ENCODE peak calls at places on chromosomes 6 and 20, in ten cellular contexts. Q, S, U, J, T, L, H, R, E and K are unnamed samples.

GRCh38 chr20:6611911-6612614 is 155.4 kb upstream of the BMP2 start:
- DNase-seq in Q (no peak), S (no peak), U (no peak), J (no peak), T (no peak), L (no peak), H (no peak), R (no peak), E (no peak), K (no peak)

GRCh38 chr6:159012201-159012600 is 12.2 kb upstream of the RSPH3 start:
- DNase-seq in Q (no peak), S (no peak), U (no peak), J (no peak), T (no peak), L (no peak), H (no peak), R (no peak), E (no peak), K (no peak)

GRCh38 chr6:108735310-108735990 is 112.8 kb upstream of the ARMC2 start:
- DNase-seq in Q (no peak), S (peak), U (no peak), J (no peak), T (no peak), L (no peak), H (no peak), R (no peak), E (no peak), K (no peak)

GRCh38 chr6:87968435-87969278 is 79.0 kb upstream of the SPACA1 start:
- DNase-seq in Q (peak), S (no peak), U (no peak), J (no peak), T (peak), L (peak), H (no peak), R (peak), E (no peak), K (no peak)

GRCh38 chr6:68108243-68108835 is 526.7 kb upstream of the ADGRB3 start:
- DNase-seq in Q (no peak), S (no peak), U (no peak), J (no peak), T (no peak), L (no peak), H (no peak), R (no peak), E (no peak), K (no peak)

GRCh38 chr20:2700913-2701620 is 8.5 kb downstream of the EBF4 start:
- DNase-seq in Q (no peak), S (no peak), U (no peak), J (no peak), T (no peak), L (no peak), H (peak), R (no peak), E (no peak), K (no peak)

GRCh38 chr6:137493218-137494038 is 766 bp downstream of the OLIG3 start:
- DNase-seq in Q (no peak), S (no peak), U (no peak), J (no peak), T (no peak), L (no peak), H (no peak), R (peak), E (no peak), K (no peak)

GRCh38 chr6:38179794-38180430 is 360.4 kb downstream of the ZFAND3 start:
- DNase-seq in Q (no peak), S (peak), U (peak), J (no peak), T (no peak), L (no peak), H (no peak), R (no peak), E (no peak), K (no peak)

GRCh38 chr6:105382477-105382876 is 20.4 kb downstream of the PREP start:
- DNase-seq in Q (no peak), S (no peak), U (no peak), J (no peak), T (no peak), L (peak), H (no peak), R (no peak), E (no peak), K (no peak)

GRCh38 chr6:158050107-158050735 is 68.6 kb downstream of the SYNJ2 start:
- DNase-seq in Q (no peak), S (peak), U (no peak), J (no peak), T (no peak), L (no peak), H (no peak), R (no peak), E (no peak), K (no peak)

GRCh38 chr6:55448446-55448845 is 121.2 kb downstream of the GFRAL start:
- DNase-seq in Q (no peak), S (no peak), U (no peak), J (no peak), T (no peak), L (no peak), H (no peak), R (no peak), E (no peak), K (no peak)

GRCh38 chr6:38488876-38489275 is 150.9 kb downstream of the BTBD9 start:
- DNase-seq in Q (no peak), S (no peak), U (no peak), J (no peak), T (no peak), L (no peak), H (no peak), R (peak), E (no peak), K (no peak)

GRCh38 chr6:154096834-154097233 is 57.8 kb downstream of the OPRM1 start:
- DNase-seq in Q (no peak), S (no peak), U (no peak), J (no peak), T (no peak), L (no peak), H (no peak), R (no peak), E (no peak), K (no peak)

GRCh38 chr20:22411568-22412450 is 172.6 kb downstream of the FOXA2 start:
- DNase-seq in Q (no peak), S (no peak), U (peak), J (peak), T (peak), L (no peak), H (no peak), R (peak), E (no peak), K (no peak)

GRCh38 chr6:513961-514360 is 122.4 kb downstream of the IRF4 start:
- DNase-seq in Q (no peak), S (no peak), U (no peak), J (no peak), T (no peak), L (no peak), H (no peak), R (no peak), E (no peak), K (no peak)

GRCh38 chr6:36613200-36613995 is 19.2 kb downstream of the SRSF3 start:
- DNase-seq in Q (no peak), S (peak), U (no peak), J (no peak), T (no peak), L (no peak), H (no peak), R (no peak), E (no peak), K (no peak)

GRCh38 chr6:7543761-7544424 is 2.4 kb downstream of the DSP start:
- DNase-seq in Q (no peak), S (no peak), U (no peak), J (no peak), T (no peak), L (no peak), H (no peak), R (peak), E (no peak), K (no peak)

GRCh38 chr6:109406196-109406595 is 23.9 kb upstream of the CD164 start:
- DNase-seq in Q (no peak), S (no peak), U (no peak), J (no peak), T (no peak), L (no peak), H (no peak), R (no peak), E (no peak), K (no peak)

GRCh38 chr20:9255171-9255570 is 186.3 kb downstream of the PLCB4 start:
- DNase-seq in Q (no peak), S (no peak), U (no peak), J (no peak), T (no peak), L (no peak), H (no peak), R (no peak), E (no peak), K (no peak)

GRCh38 chr6:120077489-120077888 is 727.9 kb upstream of the MAN1A1 start:
- DNase-seq in Q (no peak), S (peak), U (no peak), J (no peak), T (no peak), L (no peak), H (no peak), R (peak), E (no peak), K (no peak)

GRCh38 chr6:93799226-93799625 is 379.9 kb upstream of the EPHA7 start:
- DNase-seq in Q (no peak), S (no peak), U (no peak), J (no peak), T (no peak), L (no peak), H (no peak), R (no peak), E (no peak), K (no peak)

GRCh38 chr6:121686611-121687023 is 251.2 kb downstream of the GJA1 start:
- DNase-seq in Q (no peak), S (no peak), U (no peak), J (no peak), T (no peak), L (no peak), H (no peak), R (no peak), E (no peak), K (no peak)

GRCh38 chr20:8946036-8946926 is 122.6 kb upstream of the PLCB4 start:
- DNase-seq in Q (no peak), S (no peak), U (no peak), J (no peak), T (no peak), L (no peak), H (no peak), R (no peak), E (no peak), K (no peak)

GRCh38 chr20:32062776-32063170 is 10.7 kb downstream of the HCK start:
- DNase-seq in Q (peak), S (peak), U (no peak), J (no peak), T (no peak), L (no peak), H (peak), R (no peak), E (peak), K (no peak)

GRCh38 chr20:51312480-51312783 is 230.1 kb downstream of the NFATC2 start:
- DNase-seq in Q (no peak), S (no peak), U (no peak), J (no peak), T (no peak), L (no peak), H (no peak), R (no peak), E (no peak), K (no peak)

GRCh38 chr6:158290659-158291058 is 21.6 kb upstream of the TULP4 start:
- DNase-seq in Q (peak), S (no peak), U (no peak), J (no peak), T (no peak), L (no peak), H (no peak), R (peak), E (no peak), K (no peak)

GRCh38 chr20:2984956-2985661 is 58.3 kb upstream of the GNRH2 start:
- DNase-seq in Q (no peak), S (no peak), U (no peak), J (no peak), T (no peak), L (peak), H (no peak), R (no peak), E (no peak), K (peak)

GRCh38 chr6:137234505-137234863 is 15.3 kb upstream of the IFNGR1 start:
- DNase-seq in Q (peak), S (no peak), U (no peak), J (no peak), T (no peak), L (no peak), H (no peak), R (no peak), E (no peak), K (no peak)

GRCh38 chr6:11064836-11065235 is 20.7 kb upstream of the ELOVL2 start:
- DNase-seq in Q (no peak), S (no peak), U (no peak), J (no peak), T (no peak), L (no peak), H (no peak), R (no peak), E (no peak), K (no peak)

GRCh38 chr20:17725094-17725835 is 25.5 kb downstream of the BANF2 start:
- DNase-seq in Q (no peak), S (no peak), U (no peak), J (no peak), T (no peak), L (no peak), H (peak), R (peak), E (no peak), K (no peak)

GRCh38 chr20:25695532-25696383 is 895 bp downstream of the ZNF337 start:
- DNase-seq in Q (peak), S (no peak), U (no peak), J (no peak), T (no peak), L (no peak), H (no peak), R (no peak), E (no peak), K (no peak)

GRCh38 chr6:165340532-165340931 is 31.1 kb upstream of the C6orf118 start:
- DNase-seq in Q (no peak), S (no peak), U (no peak), J (no peak), T (no peak), L (no peak), H (no peak), R (no peak), E (no peak), K (no peak)
- TF ChIP-seq POLR2A in Q (no peak), S (no peak), U (no peak), J (no peak), T (no peak), L (no peak), H (no peak), R (no peak), E (no peak), K (no peak)

DNA sequence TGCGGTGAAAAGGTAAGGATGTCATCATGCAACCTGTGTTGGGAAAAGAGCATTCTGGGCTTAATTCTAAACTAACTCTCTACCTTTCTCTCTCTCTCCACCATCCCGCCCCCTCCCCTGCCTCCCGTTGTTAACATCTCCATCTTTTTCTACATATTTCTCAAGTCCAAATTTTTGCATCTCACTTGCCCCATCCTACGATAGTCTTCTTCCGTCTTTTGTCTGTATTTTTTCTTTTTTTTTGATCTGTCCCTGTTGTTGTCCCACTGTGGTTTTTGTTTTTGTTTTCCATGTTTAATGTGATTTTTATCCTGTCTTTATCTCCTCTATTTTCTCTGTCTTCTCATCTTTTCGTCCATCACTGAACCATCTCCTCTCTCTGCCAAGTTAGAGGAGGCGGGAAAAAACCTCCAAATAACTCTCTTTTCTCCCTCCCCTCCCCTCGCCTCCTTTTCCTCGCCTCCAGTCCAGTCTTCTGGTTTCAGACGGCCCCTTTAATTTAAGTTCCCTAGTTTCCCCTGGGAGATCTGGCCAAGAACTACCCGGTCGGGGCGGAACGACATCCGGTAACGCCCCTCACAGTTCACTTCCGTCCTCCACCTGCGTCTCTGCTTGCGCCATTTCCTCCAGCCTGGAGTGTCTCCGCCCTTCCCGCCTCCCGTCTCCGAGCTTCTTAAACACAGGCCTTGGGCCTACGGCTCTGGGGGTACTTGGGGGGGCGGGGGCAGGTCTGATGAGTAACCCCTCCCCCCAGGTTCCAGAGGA is at the start of gene NFKBIL1:
- DNase-seq in Q (peak), S (peak), U (peak), J (peak), T (peak), L (peak), H (peak), R (peak), E (peak), K (peak)
- TF ChIP-seq POLR2A in Q (peak), S (no peak), U (peak), J (peak), T (no peak), L (peak), H (no peak), R (peak), E (peak), K (peak)

GRCh38 chr20:50309280-50309763 is 118.7 kb downstream of the CEBPB start:
- DNase-seq in Q (no peak), S (no peak), U (peak), J (no peak), T (no peak), L (no peak), H (no peak), R (no peak), E (no peak), K (no peak)
- TF ChIP-seq POLR2A in Q (no peak), S (no peak), U (no peak), J (no peak), T (no peak), L (no peak), H (no peak), R (no peak), E (no peak), K (no peak)

GRCh38 chr20:10671850-10672578 is 1.8 kb downstream of the JAG1 start:
- DNase-seq in Q (peak), S (peak), U (peak), J (peak), T (no peak), L (peak), H (peak), R (peak), E (peak), K (peak)
- TF ChIP-seq POLR2A in Q (peak), S (no peak), U (no peak), J (no peak), T (no peak), L (peak), H (no peak), R (peak), E (no peak), K (peak)

DNA sequence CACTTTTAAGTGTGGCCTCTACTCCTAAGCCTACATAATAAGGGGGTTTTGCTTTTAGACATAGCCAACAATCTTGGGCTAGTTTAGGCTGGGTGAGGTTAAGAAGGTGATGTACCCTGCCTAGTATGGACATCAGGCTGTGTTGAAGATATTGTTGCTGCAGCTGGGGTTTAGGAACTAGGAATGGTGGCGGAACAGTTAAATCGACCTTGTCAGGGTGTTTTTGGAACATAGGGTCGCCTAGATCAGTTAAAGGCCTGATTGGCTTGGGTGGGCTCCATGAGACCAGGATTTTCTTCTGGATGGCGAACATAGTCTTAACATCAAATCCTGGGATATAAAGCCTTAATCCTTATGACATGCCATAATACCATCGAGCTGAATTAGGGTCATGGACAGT is 156.1 kb downstream of the TRIM27 start:
- DNase-seq in Q (no peak), S (no peak), U (no peak), J (no peak), T (no peak), L (no peak), H (no peak), R (no peak), E (no peak), K (no peak)
- TF ChIP-seq POLR2A in Q (no peak), S (no peak), U (no peak), J (no peak), T (no peak), L (no peak), H (no peak), R (no peak), E (no peak), K (no peak)

GRCh38 chr6:26537846-26538571 is at the start of gene HMGN4:
- DNase-seq in Q (peak), S (peak), U (peak), J (peak), T (no peak), L (peak), H (peak), R (peak), E (peak), K (peak)
- TF ChIP-seq POLR2A in Q (peak), S (no peak), U (peak), J (peak), T (peak), L (no peak), H (no peak), R (peak), E (peak), K (peak)

DNA sequence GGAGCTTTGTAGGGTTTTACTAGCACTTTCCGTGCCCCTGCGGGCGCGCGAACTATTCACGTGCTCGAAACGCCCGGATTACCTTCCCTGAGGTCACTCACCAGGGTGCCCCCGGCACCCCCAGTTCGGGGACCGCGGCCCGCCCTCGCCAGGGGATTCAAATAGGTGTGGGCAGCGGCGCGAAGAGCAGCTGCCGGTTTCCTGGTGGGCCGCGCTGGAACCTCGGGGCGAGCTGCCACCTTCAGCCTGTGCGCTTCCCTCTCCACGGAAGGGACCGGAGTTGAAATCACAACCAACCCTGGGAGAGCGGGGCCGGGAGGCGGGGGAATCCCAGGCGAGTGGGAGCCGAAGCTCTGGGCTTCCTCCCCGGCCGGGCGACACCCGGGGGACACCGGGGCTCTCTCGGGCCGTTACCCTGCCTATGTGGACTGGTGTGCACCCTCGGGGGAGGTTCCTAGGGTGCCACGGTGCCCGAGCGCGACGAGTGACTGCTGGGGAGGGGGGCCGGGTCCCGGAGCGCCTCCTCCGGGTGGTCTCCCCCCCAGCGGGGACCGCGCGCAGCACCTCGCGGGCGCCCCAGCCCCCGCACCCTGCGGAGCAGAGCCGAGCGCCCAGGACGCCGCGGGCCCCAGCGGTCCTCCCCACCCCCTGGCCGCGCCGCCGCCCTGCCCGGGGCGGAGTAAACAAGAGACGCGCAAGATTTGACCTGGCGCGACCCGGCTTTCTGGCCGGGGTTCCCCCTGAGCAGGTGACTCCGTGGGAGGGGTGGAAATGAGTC is 2.1 kb upstream of the HIVEP2 start:
- DNase-seq in Q (peak), S (peak), U (peak), J (peak), T (peak), L (peak), H (peak), R (peak), E (peak), K (peak)
- TF ChIP-seq POLR2A in Q (peak), S (peak), U (peak), J (peak), T (no peak), L (no peak), H (no peak), R (peak), E (no peak), K (peak)